ENCODE peak calls at places on chromosomes 4 and X, in four cellular contexts. H is tibial artery, S is K562, B is cardiac muscle cell. G is an unnamed sample. For H3K4me1, the result is how much of the 10 kb centered on the place peaks cover.

GRCh38 chr4:7842384-7843279 is 97.0 kb downstream of the AFAP1 start:
- DNase-seq in H (peak), S (no peak), B (peak), G (no peak)

GRCh38 chr4:138835833-138836521 is 179.6 kb upstream of the NOCT start:
- DNase-seq in H (no peak), S (peak), B (peak), G (no peak)

GRCh38 chr4:173171098-173171497 is 2.5 kb downstream of the GALNT7 start:
- DNase-seq in H (no peak), S (peak), B (peak), G (no peak)

GRCh38 chr4:129344058-129344457 is 248.1 kb downstream of the C4orf33 start:
- DNase-seq in H (no peak), S (peak), B (peak), G (no peak)

GRCh38 chrX:20362268-20363002 is 95.7 kb upstream of the RPS6KA3 start:
- DNase-seq in H (no peak), S (no peak), B (peak), G (no peak)

GRCh38 chr4:4341861-4342650 is 44.8 kb upstream of the NSG1 start:
- DNase-seq in H (no peak), S (no peak), B (no peak), G (no peak)

GRCh38 chr4:170979736-170980135 is 833.5 kb upstream of the GALNTL6 start:
- DNase-seq in H (no peak), S (no peak), B (no peak), G (no peak)

GRCh38 chrX:40173662-40174593 is 76.2 kb upstream of the BCOR start:
- DNase-seq in H (peak), S (no peak), B (peak), G (no peak)

GRCh38 chr4:71599588-71599987 is 184.3 kb downstream of the GC start:
- DNase-seq in H (no peak), S (no peak), B (no peak), G (no peak)

GRCh38 chr4:78337216-78337615 is 214.4 kb upstream of the ANXA3 start:
- DNase-seq in H (no peak), S (no peak), B (peak), G (no peak)

GRCh38 chr4:46946914-46947313 is 37.9 kb upstream of the COX7B2 start:
- DNase-seq in H (no peak), S (no peak), B (peak), G (no peak)

GRCh38 chr4:122722256-122722655 is 10.2 kb upstream of the BBS12 start:
- DNase-seq in H (no peak), S (no peak), B (no peak), G (no peak)

GRCh38 chr4:38730830-38731646 is 51.8 kb downstream of the TLR10 start:
- DNase-seq in H (peak), S (peak), B (peak), G (peak)

GRCh38 chr4:153750197-153750817 is 9.5 kb downstream of the RNF175 start:
- DNase-seq in H (peak), S (peak), B (peak), G (peak)

GRCh38 chr4:152961041-152961751 is 25.1 kb downstream of the FHDC1 start:
- DNase-seq in H (peak), S (no peak), B (peak), G (no peak)

GRCh38 chrX:19756577-19757131 is 130.7 kb downstream of the SH3KBP1 start:
- DNase-seq in H (no peak), S (no peak), B (no peak), G (no peak)

GRCh38 chrX:23332888-23333821 is 1.5 kb upstream of the PTCHD1 start:
- DNase-seq in H (no peak), S (no peak), B (no peak), G (no peak)
- H3K4me3 ChIP-seq in H (peak), S (no peak), B (peak), G (no peak)

GRCh38 chr4:184819786-184820185 is 6.0 kb downstream of the ACSL1 start:
- DNase-seq in H (peak), S (no peak), B (no peak), G (no peak)
- H3K4me1 ChIP-seq in H (under half), S (under half), B (half or more), G (under half)

DNA sequence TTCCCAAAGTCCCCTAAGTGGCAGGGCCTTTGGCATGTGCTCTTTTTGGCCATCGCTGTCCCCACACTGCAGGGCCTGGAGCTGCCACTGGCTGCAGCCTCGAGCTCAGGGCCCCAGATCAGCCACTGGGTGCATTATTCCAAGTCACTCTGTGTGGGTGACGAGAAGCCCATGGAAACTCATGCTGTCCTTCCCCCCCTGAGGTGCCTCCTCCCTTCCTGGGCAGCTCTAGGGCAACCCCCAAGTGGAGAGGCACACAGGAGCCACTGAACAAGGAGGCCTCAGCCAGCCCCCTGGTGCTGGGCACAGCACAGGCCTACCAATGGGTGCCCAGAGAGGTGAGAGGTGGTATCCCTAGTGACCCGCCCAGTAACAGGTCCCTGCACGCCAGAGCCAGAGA is 84.5 kb downstream of the PPP2R2C start:
- DNase-seq in H (no peak), S (no peak), B (no peak), G (no peak)
- H3K27ac ChIP-seq in H (no peak), S (no peak), B (no peak), G (no peak)

GRCh38 chrX:69556094-69557011 is 52.2 kb downstream of the NALF2 start:
- DNase-seq in H (no peak), S (peak), B (peak), G (no peak)

GRCh38 chrX:69552512-69552911 is 48.4 kb downstream of the NALF2 start:
- DNase-seq in H (no peak), S (no peak), B (peak), G (no peak)

GRCh38 chrX:69551421-69552009 is 47.4 kb downstream of the NALF2 start:
- DNase-seq in H (no peak), S (no peak), B (peak), G (no peak)

GRCh38 chrX:69555396-69556023 is 51.4 kb downstream of the NALF2 start:
- DNase-seq in H (no peak), S (no peak), B (peak), G (no peak)
- H3K4me3 ChIP-seq in H (no peak), S (no peak), B (no peak), G (no peak)

GRCh38 chr4:2831611-2832308 is 11.9 kb upstream of the ADD1 start:
- DNase-seq in H (peak), S (no peak), B (no peak), G (no peak)

GRCh38 chr4:2833671-2834000 is 10.0 kb upstream of the ADD1 start:
- DNase-seq in H (peak), S (no peak), B (no peak), G (no peak)

GRCh38 chr4:2834001-2834921 is 9.4 kb upstream of the ADD1 start:
- DNase-seq in H (peak), S (no peak), B (no peak), G (no peak)

GRCh38 chr4:2832309-2832980 is 11.2 kb upstream of the ADD1 start:
- DNase-seq in H (peak), S (no peak), B (no peak), G (no peak)

DNA sequence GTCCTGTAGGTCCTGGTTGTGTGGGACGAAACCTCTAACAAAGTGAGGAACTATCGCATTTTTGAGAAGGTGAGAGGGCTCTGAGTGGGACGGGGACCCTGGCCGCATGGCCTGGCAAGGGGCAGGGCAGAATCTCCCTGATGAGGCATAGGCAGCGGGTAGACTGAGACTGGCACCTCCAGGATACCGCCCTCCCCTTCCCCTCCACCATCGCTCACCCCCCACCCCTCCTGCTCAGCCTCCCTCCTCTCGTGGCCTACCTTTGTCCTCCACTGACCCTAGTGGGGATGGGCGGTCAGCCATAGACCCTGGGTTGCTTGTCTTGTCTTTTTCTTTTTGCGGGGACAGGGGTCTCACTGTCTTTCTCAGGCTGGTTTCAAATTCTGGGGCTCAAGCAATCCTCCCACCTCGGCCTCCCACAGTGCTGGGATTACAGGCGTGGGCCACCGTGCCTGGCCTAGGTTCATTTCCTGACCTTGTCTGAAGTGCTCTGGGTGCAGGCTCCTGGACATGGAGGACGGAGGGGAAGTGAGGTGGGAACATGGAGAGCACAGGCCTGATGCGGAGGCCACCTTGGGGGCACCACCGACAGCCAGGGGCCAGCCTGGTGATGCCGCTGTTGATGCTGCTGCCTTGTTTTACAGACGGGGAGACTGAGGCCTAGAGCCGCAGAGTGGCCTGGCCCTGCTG is 10.5 kb upstream of the ADD1 start:
- DNase-seq in H (peak), S (no peak), B (no peak), G (no peak)
- H3K4me1 ChIP-seq in H (under half), S (half or more), B (under half), G (under half)

GRCh38 chr4:68466751-68467150 is 19.5 kb downstream of the TMPRSS11E start:
- DNase-seq in H (no peak), S (no peak), B (no peak), G (no peak)
- H3K27ac ChIP-seq in H (no peak), S (no peak), B (no peak), G (no peak)

GRCh38 chr4:797066-797465 is 28.9 kb downstream of the CPLX1 start:
- DNase-seq in H (no peak), S (no peak), B (no peak), G (no peak)

GRCh38 chr4:794911-795725 is 30.8 kb downstream of the CPLX1 start:
- DNase-seq in H (no peak), S (peak), B (no peak), G (no peak)

GRCh38 chr4:793941-794621 is 31.8 kb downstream of the CPLX1 start:
- DNase-seq in H (no peak), S (no peak), B (no peak), G (no peak)

GRCh38 chr4:796206-796605 is 29.7 kb downstream of the CPLX1 start:
- DNase-seq in H (no peak), S (no peak), B (no peak), G (no peak)

DNA sequence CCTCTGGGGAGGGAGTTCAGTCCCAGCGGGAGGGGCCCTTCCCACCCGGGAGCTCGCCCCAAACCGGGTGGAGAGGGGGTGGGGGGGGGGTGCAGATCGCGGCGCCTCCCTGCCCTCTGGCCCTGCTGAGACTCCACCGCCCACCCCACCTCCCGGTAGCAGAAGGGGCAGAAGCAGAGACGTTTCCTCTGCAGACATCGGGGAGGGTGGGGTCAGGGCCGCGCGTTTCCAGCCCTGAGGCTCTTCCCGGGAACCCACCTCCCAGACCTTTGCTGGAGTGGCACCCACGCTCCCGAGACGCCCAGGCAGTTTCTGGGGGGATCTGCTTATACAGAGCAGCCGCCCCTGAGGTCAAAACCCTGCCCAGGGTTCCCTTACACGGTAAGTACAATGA is 30.2 kb downstream of the CPLX1 start:
- DNase-seq in H (no peak), S (no peak), B (no peak), G (no peak)
- H3K4me3 ChIP-seq in H (no peak), S (no peak), B (no peak), G (no peak)

GRCh38 chr4:2928242-2929155 is 34.7 kb downstream of the NOP14 start:
- DNase-seq in H (peak), S (no peak), B (no peak), G (no peak)
- H3K4me1 ChIP-seq in H (under half), S (under half), B (under half), G (under half)

G was measured in naive thymus-derived CD4-positive, alpha-beta T cell.